ENCODE peak calls at places on chromosomes 11 and 22, in four cellular contexts. J is H1, N is sigmoid colon, S is stomach. A is an unnamed sample. For H3K9me3 and H3K36me3, the result is how much of the 10 kb centered on the place peaks cover.

GRCh38 chr11:117979481-117980211 is 6.5 kb upstream of the IL10RA start:
- DNase-seq in S (no peak), J (peak), N (no peak), A (no peak)

GRCh38 chr22:20807315-20807752 is 33.4 kb downstream of the SERPIND1 start:
- DNase-seq in S (no peak), N (no peak), J (no peak), A (no peak)

GRCh38 chr11:110200241-110200640 is 96.2 kb downstream of the RDX start:
- DNase-seq in S (no peak), N (no peak), J (no peak), A (no peak)

GRCh38 chr11:69791266-69791665 is 16.1 kb upstream of the FGF4 start:
- DNase-seq in J (no peak), S (no peak), N (no peak), A (no peak)

GRCh38 chr22:49712195-49712791 is 115.4 kb downstream of the BRD1 start:
- DNase-seq in S (no peak), N (no peak), J (peak), A (no peak)

GRCh38 chr11:67371549-67372231 is 1.7 kb downstream of the CLCF1 start:
- DNase-seq in S (peak), J (peak), N (peak), A (no peak)

GRCh38 chr11:30107899-30108298 is 91.1 kb upstream of the KCNA4 start:
- DNase-seq in J (no peak), N (no peak), S (no peak), A (no peak)

GRCh38 chr11:126583101-126583500 is 227.6 kb downstream of the ST3GAL4 start:
- DNase-seq in J (no peak), N (no peak), S (no peak), A (no peak)

GRCh38 chr22:25407226-25407858 is 157.1 kb upstream of the GRK3 start:
- DNase-seq in N (no peak), S (no peak), J (no peak), A (no peak)

GRCh38 chr11:118436639-118437045 is 350 bp downstream of the KMT2A start:
- DNase-seq in S (no peak), N (peak), J (peak), A (no peak)

GRCh38 chr11:78417888-78418583 is 416 bp upstream of the GAB2 start:
- DNase-seq in S (peak), N (peak), J (peak), A (peak)

GRCh38 chr11:69296890-69297224 is 2.9 kb downstream of the MYEOV start:
- DNase-seq in S (peak), J (no peak), N (no peak), A (no peak)

GRCh38 chr11:18188796-18189195 is 16.2 kb downstream of the MRGPRX4 start:
- DNase-seq in N (no peak), J (no peak), S (no peak), A (no peak)

DNA sequence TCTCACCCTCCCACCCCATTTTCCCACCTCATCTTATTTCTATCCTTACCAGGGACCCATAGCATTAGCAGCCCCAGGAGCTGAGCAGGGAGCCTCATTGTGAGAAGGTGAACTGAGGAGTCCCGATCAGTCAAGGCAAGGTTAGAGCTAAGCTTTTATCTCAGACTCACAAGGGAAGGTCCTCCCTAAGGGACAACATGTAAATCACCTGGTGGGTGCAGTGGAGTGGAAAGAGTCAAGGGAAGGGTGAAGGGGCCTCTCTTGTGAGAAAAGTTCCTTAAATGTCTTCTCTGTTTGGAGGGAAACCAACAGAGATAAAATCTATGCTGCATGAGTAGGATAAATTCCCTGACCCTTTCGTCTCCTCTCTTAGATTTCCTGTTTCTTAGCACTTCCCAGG is 85.9 kb downstream of the GAB4 start:
- DNase-seq in J (no peak), N (no peak), S (no peak), A (no peak)
- H3K9me3 ChIP-seq in J (under half), N (under half), S (under half), A (under half)

GRCh38 chr11:93080146-93080759 is 110.8 kb downstream of the MTNR1B start:
- DNase-seq in S (no peak), J (no peak), N (no peak), A (no peak)

GRCh38 chr11:93075782-93076181 is 106.3 kb downstream of the MTNR1B start:
- DNase-seq in S (no peak), N (no peak), J (no peak), A (no peak)

GRCh38 chr11:93085097-93085496 is 112.7 kb downstream of the SLC36A4 start:
- DNase-seq in S (no peak), N (no peak), J (no peak), A (no peak)

GRCh38 chr11:93082900-93083299 is 113.4 kb downstream of the MTNR1B start:
- DNase-seq in S (no peak), N (no peak), J (no peak), A (no peak)

DNA sequence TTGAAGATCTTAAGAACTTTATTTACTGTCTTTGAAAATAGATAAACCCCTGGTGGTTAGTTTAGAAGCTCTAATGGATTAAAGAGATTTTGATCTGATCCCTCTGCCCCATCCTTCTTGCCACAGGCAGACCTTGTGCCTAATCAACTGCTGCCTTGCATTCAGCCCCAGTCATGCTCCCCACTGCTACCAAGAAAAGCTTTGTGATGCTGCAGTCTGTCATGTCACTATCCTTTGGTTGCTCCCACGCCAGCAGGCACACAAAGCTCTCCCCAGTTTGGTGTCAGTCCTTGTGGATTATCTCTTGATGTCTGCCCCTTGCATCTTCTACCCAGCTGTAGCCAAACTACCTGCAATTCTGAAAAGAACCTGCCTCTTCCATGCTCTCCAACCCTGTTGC is 112.2 kb downstream of the MTNR1B start:
- DNase-seq in J (no peak), N (no peak), S (no peak), A (no peak)
- TF ChIP-seq POLR2AphosphoS5 in J (no peak), N (no peak), S (no peak), A (no peak)

DNA sequence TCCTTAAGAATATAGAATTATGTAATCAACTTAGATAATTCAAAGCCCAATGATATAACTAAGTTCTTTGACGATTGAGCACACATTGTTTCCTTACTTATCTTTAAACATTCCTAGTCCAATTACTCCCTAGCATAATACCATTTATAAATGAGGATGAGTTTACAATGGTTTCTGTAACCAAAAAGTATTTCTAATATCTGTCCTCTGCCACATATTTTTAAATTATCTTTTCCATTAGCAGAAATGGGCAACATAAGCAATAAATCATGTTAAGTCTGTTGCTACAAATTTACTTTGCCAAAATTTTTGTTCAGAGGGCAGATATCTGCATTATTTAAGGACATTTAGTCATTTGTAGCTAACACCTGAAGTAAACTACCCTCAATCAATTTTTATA is 6.7 kb downstream of the CREBZF start:
- DNase-seq in N (no peak), S (no peak), J (no peak), A (no peak)
- H3K36me3 ChIP-seq in N (under half), S (half or more), J (under half), A (under half)

GRCh38 chr11:19666951-19667350 is 45.7 kb upstream of the NAV2 start:
- DNase-seq in J (no peak), S (no peak), N (no peak), A (no peak)
- H3K9me3 ChIP-seq in J (under half), S (under half), N (under half), A (under half)

DNA sequence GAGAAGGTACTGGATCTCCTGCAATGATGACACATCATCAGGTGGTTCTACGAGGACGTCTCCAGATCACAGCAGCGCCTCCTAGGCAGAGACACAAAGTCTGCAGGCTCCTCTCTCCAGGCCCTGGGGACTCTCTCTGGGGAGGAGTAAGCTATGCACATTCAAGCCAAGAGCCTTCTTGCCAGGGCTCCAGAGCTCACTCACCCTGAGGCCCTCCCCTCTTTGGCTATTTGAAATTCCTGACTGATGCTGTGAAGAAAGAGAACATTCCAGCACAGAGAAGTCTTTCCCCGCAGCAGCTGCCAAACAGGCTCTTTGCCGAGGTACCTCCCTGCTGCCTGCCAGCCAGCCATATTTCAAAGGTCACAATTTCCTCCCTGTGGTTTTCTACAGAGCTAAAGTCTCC is 204.9 kb downstream of the CSNK2A3 start:
- DNase-seq in S (no peak), J (peak), N (peak), A (no peak)
- TF ChIP-seq POLR2AphosphoS5 in S (peak), J (no peak), N (peak), A (peak)